ENCODE peak calls at places on chromosome 16, in eight cellular contexts. M is nephron progenitor cell; X is cardiac fibroblast; C is fibroblast of pulmonary artery; K is heart right ventricle; Z is GM10248; B is CD4-positive, alpha-beta T cell; T is AG04449. J is an unnamed sample.
A peak's percentile ranks its signal among the peaks of the same experiment; 100 is the strongest.

GRCh38 chr16:4578961-4579530 is 22.9 kb downstream of the C16orf96 start:
- DNase-seq in M (no peak), X (no peak), C (no peak), K (no peak), Z (no peak), B (no peak), T (no peak), J (no peak)

GRCh38 chr16:22705799-22706198 is 108.2 kb upstream of the HS3ST2 start:
- DNase-seq in M (no peak), X (no peak), C (no peak), K (no peak), Z (no peak), B (no peak), T (no peak), J (no peak)

GRCh38 chr16:67240506-67240905 is 6.8 kb downstream of the FHOD1 start:
- DNase-seq in M (no peak), X (no peak), C (no peak), K (no peak), Z (no peak), B (no peak), T (no peak), J (no peak)

GRCh38 chr16:1792836-1793577 is 498 bp downstream of the IGFALS start:
- DNase-seq in M (no peak), X (no peak), C (no peak), K (peak; percentile 2), Z (no peak), B (no peak), T (no peak), J (no peak)

GRCh38 chr16:54326266-54326662 is 39.7 kb upstream of the IRX3 start:
- DNase-seq in M (no peak), X (peak; percentile 32), C (peak; percentile 3), K (no peak), Z (no peak), B (no peak), T (no peak), J (no peak)

GRCh38 chr16:84514874-84515835 is 10.7 kb upstream of the MEAK7 start:
- DNase-seq in M (no peak), X (no peak), C (no peak), K (no peak), Z (peak; percentile 88), B (peak; percentile 72), T (no peak), J (no peak)

GRCh38 chr16:31148281-31148728 is 1.6 kb downstream of the PRSS36 start:
- DNase-seq in M (peak; percentile 39), X (no peak), C (no peak), K (no peak), Z (no peak), B (no peak), T (no peak), J (no peak)

GRCh38 chr16:72228014-72228413 is 56.1 kb upstream of the PMFBP1 start:
- DNase-seq in M (no peak), X (no peak), C (no peak), K (no peak), Z (no peak), B (no peak), T (no peak), J (no peak)

GRCh38 chr16:71629617-71630016 is 3.6 kb downstream of the MARVELD3 start:
- DNase-seq in M (no peak), X (no peak), C (no peak), K (no peak), Z (no peak), B (no peak), T (no peak), J (no peak)

GRCh38 chr16:1488619-1489018 is at the start of gene PTX4:
- DNase-seq in M (no peak), X (no peak), C (no peak), K (no peak), Z (no peak), B (no peak), T (no peak), J (no peak)

GRCh38 chr16:26830716-26831115 is 236.0 kb upstream of the C16orf82 start:
- DNase-seq in M (no peak), X (no peak), C (no peak), K (no peak), Z (no peak), B (no peak), T (no peak), J (no peak)

GRCh38 chr16:583815-584591 is 5.9 kb upstream of the RAB40C start:
- DNase-seq in M (no peak), X (no peak), C (no peak), K (no peak), Z (no peak), B (no peak), T (no peak), J (no peak)

GRCh38 chr16:264440-264951 is 11.2 kb downstream of the RGS11 start:
- DNase-seq in M (no peak), X (no peak), C (no peak), K (no peak), Z (no peak), B (no peak), T (no peak), J (no peak)

GRCh38 chr16:23254338-23254737 is 47.8 kb upstream of the SCNN1B start:
- DNase-seq in M (no peak), X (no peak), C (no peak), K (no peak), Z (no peak), B (no peak), T (peak; percentile 26), J (no peak)

GRCh38 chr16:88482630-88483391 is 29.7 kb downstream of the ZFPM1 start:
- DNase-seq in M (peak; percentile 45), X (no peak), C (no peak), K (no peak), Z (no peak), B (no peak), T (no peak), J (no peak)

GRCh38 chr16:87233928-87234327 is 83.3 kb downstream of the C16orf95 start:
- DNase-seq in M (no peak), X (peak; percentile 63), C (peak; percentile 57), K (no peak), Z (no peak), B (no peak), T (no peak), J (no peak)

GRCh38 chr16:10312784-10313724 is 72.8 kb upstream of the ATF7IP2 start:
- DNase-seq in M (no peak), X (no peak), C (no peak), K (no peak), Z (peak; percentile 47), B (no peak), T (no peak), J (no peak)

GRCh38 chr16:10317425-10318001 is 68.3 kb upstream of the ATF7IP2 start:
- DNase-seq in M (no peak), X (no peak), C (no peak), K (no peak), Z (no peak), B (no peak), T (no peak), J (no peak)

GRCh38 chr16:10312023-10312422 is 73.8 kb upstream of the ATF7IP2 start:
- DNase-seq in M (no peak), X (no peak), C (no peak), K (no peak), Z (no peak), B (no peak), T (no peak), J (no peak)

GRCh38 chr16:10314317-10314716 is 71.5 kb upstream of the ATF7IP2 start:
- DNase-seq in M (no peak), X (no peak), C (no peak), K (no peak), Z (no peak), B (no peak), T (no peak), J (no peak)

GRCh38 chr16:10314811-10315210 is 71.0 kb upstream of the ATF7IP2 start:
- DNase-seq in M (no peak), X (peak; percentile 38), C (peak; percentile 28), K (no peak), Z (no peak), B (no peak), T (no peak), J (no peak)
- TF ChIP-seq CTCF in M (no peak), X (no peak), C (peak; percentile 1), K (peak; percentile 32), Z (no peak), B (peak; percentile 61), T (no peak), J (no peak)

GRCh38 chr16:13510425-13511151 is 409.4 kb upstream of the ERCC4 start:
- DNase-seq in M (no peak), X (no peak), C (no peak), K (no peak), Z (no peak), B (no peak), T (no peak), J (no peak)
- TF ChIP-seq CTCF in M (peak; percentile 42), X (no peak), C (no peak), K (no peak), Z (no peak), B (no peak), T (no peak), J (no peak)

GRCh38 chr16:50902457-50902856 is 160.6 kb downstream of the CYLD start:
- DNase-seq in M (no peak), X (no peak), C (no peak), K (no peak), Z (no peak), B (no peak), T (no peak), J (no peak)
- TF ChIP-seq CTCF in M (no peak), X (no peak), C (no peak), K (no peak), Z (no peak), B (no peak), T (no peak), J (no peak)

DNA sequence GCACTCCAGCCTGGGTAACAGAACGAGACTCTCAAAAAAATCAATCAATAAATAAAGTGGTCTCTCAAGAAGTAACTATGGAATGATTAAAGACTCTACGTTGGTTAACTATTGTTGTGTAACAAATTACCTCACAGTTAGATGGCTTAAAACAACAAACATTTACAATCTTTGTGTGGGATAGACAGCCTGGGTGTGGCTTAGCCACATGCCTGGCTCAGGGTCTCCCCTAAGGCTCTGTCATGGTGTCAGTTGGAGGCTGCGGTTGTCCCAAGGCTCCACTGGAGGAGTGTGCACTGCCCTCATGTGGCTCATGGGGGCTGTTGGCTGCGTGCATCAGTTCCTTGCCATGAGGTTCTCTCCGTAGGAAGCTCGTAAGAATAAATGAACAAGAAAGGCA is 294.5 kb downstream of the SNX29 start:
- DNase-seq in M (peak; percentile 34), X (peak; percentile 11), C (no peak), K (no peak), Z (no peak), B (no peak), T (no peak), J (no peak)
- TF ChIP-seq CTCF in M (no peak), X (peak; percentile 33), C (peak; percentile 30), K (peak; percentile 26), Z (no peak), B (no peak), T (peak; percentile 48), J (peak; percentile 40)